ENCODE peak calls at places on chromosomes 7 and 10, in nine cellular contexts. U is HepG2, D is thoracic aorta, I is psoas muscle, L is cardiac muscle cell, E is HCT116, A is PC-3, S is left ventricle myocardium inferior, F is stomach. N is an unnamed sample. For H3K36me3, the result is how much of the 10 kb centered on the place peaks cover.

GRCh38 chr7:65915921-65916657 is 43.2 kb downstream of the VKORC1L1 start:
- DNase-seq in U (no peak), D (no peak), I (no peak), L (no peak), E (no peak), A (no peak), S (no peak), F (no peak), N (no peak)

GRCh38 chr7:96837583-96837982 is 127.9 kb upstream of the SEM1 start:
- DNase-seq in U (no peak), D (no peak), I (no peak), L (no peak), E (no peak), A (no peak), S (no peak), F (no peak), N (no peak)

GRCh38 chr10:77606751-77607150 is 30.9 kb downstream of the KCNMA1 start:
- DNase-seq in U (no peak), D (no peak), I (no peak), L (no peak), E (no peak), A (peak), S (no peak), F (no peak), N (peak)

GRCh38 chr7:29343379-29343778 is 148.8 kb downstream of the CHN2 start:
- DNase-seq in U (no peak), D (no peak), I (no peak), L (no peak), E (no peak), A (no peak), S (no peak), F (no peak), N (no peak)

GRCh38 chr7:88465586-88465985 is 158.9 kb upstream of the STEAP4 start:
- DNase-seq in U (no peak), D (no peak), I (no peak), L (no peak), E (no peak), A (no peak), S (no peak), F (no peak), N (peak)

GRCh38 chr7:105250239-105250638 is 138.5 kb downstream of the SRPK2 start:
- DNase-seq in U (no peak), D (no peak), I (no peak), L (peak), E (no peak), A (no peak), S (no peak), F (no peak), N (no peak)

GRCh38 chr7:41224063-41224763 is 478.7 kb downstream of the INHBA start:
- DNase-seq in U (no peak), D (no peak), I (no peak), L (peak), E (peak), A (peak), S (no peak), F (no peak), N (peak)

GRCh38 chr7:87507446-87507845 is 32.0 kb upstream of the ABCB4 start:
- DNase-seq in U (peak), D (no peak), I (no peak), L (no peak), E (no peak), A (peak), S (no peak), F (no peak), N (peak)

GRCh38 chr7:68485253-68485914 is 1112.9 kb upstream of the AUTS2 start:
- DNase-seq in U (no peak), D (no peak), I (no peak), L (no peak), E (no peak), A (no peak), S (no peak), F (no peak), N (no peak)

GRCh38 chr10:15378569-15378968 is 7.5 kb upstream of the FAM171A1 start:
- DNase-seq in U (no peak), D (no peak), I (no peak), L (no peak), E (no peak), A (no peak), S (no peak), F (no peak), N (no peak)

GRCh38 chr10:21989453-21990154 is 13.9 kb downstream of the DNAJC1 start:
- DNase-seq in U (peak), D (no peak), I (peak), L (peak), E (peak), A (peak), S (peak), F (peak), N (peak)

GRCh38 chr10:63631971-63632370 is 110.8 kb downstream of the REEP3 start:
- DNase-seq in U (no peak), D (no peak), I (no peak), L (peak), E (no peak), A (no peak), S (no peak), F (no peak), N (no peak)

GRCh38 chr7:155870334-155871180 is 58.3 kb upstream of the SHH start:
- DNase-seq in U (no peak), D (no peak), I (peak), L (no peak), E (no peak), A (no peak), S (no peak), F (peak), N (no peak)

GRCh38 chr10:103096130-103096529 is 96.9 kb downstream of the NT5C2 start:
- DNase-seq in U (no peak), D (no peak), I (no peak), L (no peak), E (no peak), A (peak), S (no peak), F (no peak), N (no peak)

GRCh38 chr10:19498348-19499290 is 317.6 kb upstream of the PLXDC2 start:
- DNase-seq in U (no peak), D (no peak), I (peak), L (peak), E (no peak), A (peak), S (no peak), F (no peak), N (peak)

GRCh38 chr10:79331709-79332108 is 15.6 kb upstream of the PPIF start:
- DNase-seq in U (no peak), D (no peak), I (no peak), L (peak), E (no peak), A (peak), S (no peak), F (no peak), N (peak)

GRCh38 chr7:7181519-7182155 is 707 bp upstream of the C1GALT1 start:
- DNase-seq in U (peak), D (no peak), I (peak), L (peak), E (peak), A (peak), S (no peak), F (peak), N (peak)
- TF ChIP-seq CTCF in U (peak), D (no peak), I (no peak), L (no peak), E (peak), A (no peak), S (no peak), F (no peak), N (peak)

GRCh38 chr10:30058570-30059132 is 735 bp downstream of the JCAD start:
- DNase-seq in U (no peak), D (no peak), I (no peak), L (no peak), E (no peak), A (no peak), S (no peak), F (no peak), N (no peak)
- H3K4me3 ChIP-seq in U (peak), D (peak), I (peak), L (peak), E (peak), A (peak), S (peak), F (peak), N (peak)

GRCh38 chr10:93352638-93353383 is 129.3 kb downstream of the MYOF start:
- DNase-seq in U (peak), D (no peak), I (no peak), L (peak), E (no peak), A (peak), S (no peak), F (no peak), N (peak)
- H3K36me3 ChIP-seq in U (under half), D (half or more), I (under half), L (under half), E (half or more), A (half or more), S (half or more), F (half or more), N (under half)

DNA sequence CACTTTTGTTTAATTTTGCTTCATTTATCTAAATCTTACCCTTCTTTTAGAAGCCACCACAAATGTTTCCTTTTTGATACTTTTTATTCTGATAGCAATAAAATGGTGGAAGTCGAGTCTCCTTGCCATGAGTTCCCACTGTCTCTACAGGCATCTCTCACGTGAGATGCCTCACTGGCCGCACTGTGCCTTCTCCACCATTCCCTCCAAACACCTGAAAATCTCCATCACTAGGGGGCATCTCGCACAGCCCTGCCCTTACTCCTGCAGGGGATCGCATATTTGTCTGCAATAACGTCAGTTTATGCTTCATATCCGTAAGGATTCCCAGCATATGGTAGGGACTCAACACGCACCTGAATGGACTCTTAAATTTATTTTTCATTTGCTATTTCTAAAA is 56.3 kb upstream of the NCAPG2 start:
- DNase-seq in U (peak), D (no peak), I (no peak), L (no peak), E (no peak), A (no peak), S (no peak), F (no peak), N (no peak)
- TF ChIP-seq CTCF in U (peak), D (no peak), I (no peak), L (peak), E (peak), A (peak), S (no peak), F (no peak), N (peak)

GRCh38 chr10:4057725-4058513 is 272.9 kb upstream of the KLF6 start:
- DNase-seq in U (no peak), D (no peak), I (no peak), L (peak), E (no peak), A (no peak), S (no peak), F (no peak), N (no peak)
- H3K4me3 ChIP-seq in U (no peak), D (peak), I (no peak), L (no peak), E (no peak), A (no peak), S (no peak), F (no peak), N (no peak)

GRCh38 chr10:9195385-9195784 is 1140.9 kb downstream of the GATA3 start:
- DNase-seq in U (no peak), D (no peak), I (no peak), L (no peak), E (no peak), A (no peak), S (no peak), F (no peak), N (no peak)

GRCh38 chr10:9193120-9193519 is 1138.6 kb downstream of the GATA3 start:
- DNase-seq in U (no peak), D (no peak), I (no peak), L (no peak), E (no peak), A (no peak), S (no peak), F (no peak), N (no peak)

GRCh38 chr10:9198611-9199010 is 1144.1 kb downstream of the GATA3 start:
- DNase-seq in U (no peak), D (no peak), I (no peak), L (peak), E (no peak), A (no peak), S (no peak), F (no peak), N (peak)
- H3K36me3 ChIP-seq in U (under half), D (under half), I (under half), L (under half), E (under half), A (under half), S (under half), F (under half), N (under half)

DNA sequence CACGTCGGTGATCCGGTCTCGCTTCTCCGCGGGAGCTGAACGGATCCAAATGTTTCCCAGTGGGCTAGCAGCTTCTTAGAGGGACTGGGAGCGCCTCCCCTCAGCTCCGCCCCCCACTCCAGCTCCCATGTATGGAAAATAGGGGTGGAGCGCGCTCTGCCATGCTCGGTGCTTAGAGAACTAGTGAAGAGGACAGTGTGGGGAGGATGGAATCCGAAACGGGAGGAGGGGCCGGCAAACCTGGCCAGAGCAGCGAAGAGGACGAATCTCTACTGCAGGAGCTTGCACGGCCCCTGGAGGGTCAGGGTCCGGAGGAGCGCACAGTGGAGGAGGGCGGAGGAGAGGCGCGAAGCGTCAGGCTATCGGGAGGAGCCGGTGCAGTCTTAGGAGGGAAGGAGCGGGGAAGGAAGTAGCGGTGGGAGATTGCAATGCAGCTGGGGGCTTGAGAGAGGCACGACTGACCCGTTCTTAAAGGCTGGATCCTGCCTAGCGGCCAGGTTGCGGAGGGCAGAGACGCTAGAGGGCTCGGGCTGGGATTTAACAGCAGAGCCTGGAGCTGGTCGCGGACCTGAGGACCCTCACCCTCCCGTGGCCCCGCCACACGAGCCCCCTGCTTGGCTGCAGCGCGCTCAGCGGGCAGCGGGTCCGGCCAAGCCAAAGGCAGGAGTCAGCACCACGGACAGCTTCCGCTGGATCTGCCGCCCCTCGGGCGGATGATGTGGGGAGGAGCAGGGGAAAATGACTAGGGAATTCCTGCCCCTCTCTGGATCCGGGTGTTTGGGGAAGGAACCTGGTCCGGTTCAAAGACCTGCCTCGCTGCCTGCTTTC is at the start of gene PRLHR:
- DNase-seq in U (no peak), D (no peak), I (no peak), L (peak), E (no peak), A (no peak), S (no peak), F (no peak), N (no peak)
- TF ChIP-seq CTCF in U (no peak), D (no peak), I (no peak), L (no peak), E (no peak), A (no peak), S (no peak), F (no peak), N (no peak)